ENCODE peak calls at places on chromosomes 13 and 19, in eight cellular contexts. One of them, this sample, is unnamed.
A peak's percentile ranks its signal among the peaks of the same experiment; 100 is the strongest.

GRCh38 chr13:48094404-48094780 is 512 bp downstream of the MED4 start:
- DNase-seq in CD8-positive, alpha-beta memory T cell: no peak
- DNase-seq in AG09309: no peak
- DNase-seq in stimulated activated CD8-positive, alpha-beta memory T cell treated with anti-CD3 and anti-CD28 coated beads, Interleukin-15, amount 100 ng/mL, for 24 hours: no peak
- DNase-seq in HS-5: no peak
- DNase-seq in DMS 273 treated with DMSO at 0.1 percent for 48 hours: no peak
- DNase-seq in RCC 7860: no peak
- DNase-seq in EL: peak; percentile 8
- DNase-seq in this sample: no peak

GRCh38 chr19:38653028-38653571 is 5.7 kb downstream of the ACTN4 start:
- DNase-seq in CD8-positive, alpha-beta memory T cell: no peak
- DNase-seq in AG09309: no peak
- DNase-seq in stimulated activated CD8-positive, alpha-beta memory T cell treated with anti-CD3 and anti-CD28 coated beads, Interleukin-15, amount 100 ng/mL, for 24 hours: no peak
- DNase-seq in DMS 273 treated with DMSO at 0.1 percent for 48 hours: peak; percentile 91
- DNase-seq in RCC 7860: no peak
- DNase-seq in EL: no peak
- DNase-seq in HS-5: no peak
- DNase-seq in this sample: no peak

GRCh38 chr19:11480081-11480926 is 542 bp downstream of the ELAVL3 start:
- DNase-seq in EL: no peak
- DNase-seq in DMS 273 treated with DMSO at 0.1 percent for 48 hours: no peak
- DNase-seq in stimulated activated CD8-positive, alpha-beta memory T cell treated with anti-CD3 and anti-CD28 coated beads, Interleukin-15, amount 100 ng/mL, for 24 hours: no peak
- DNase-seq in RCC 7860: no peak
- DNase-seq in HS-5: no peak
- DNase-seq in CD8-positive, alpha-beta memory T cell: no peak
- DNase-seq in AG09309: no peak
- DNase-seq in this sample: no peak

GRCh38 chr19:52725528-52725961 is 9.3 kb downstream of the ZNF611 start:
- DNase-seq in DMS 273 treated with DMSO at 0.1 percent for 48 hours: no peak
- DNase-seq in AG09309: no peak
- DNase-seq in stimulated activated CD8-positive, alpha-beta memory T cell treated with anti-CD3 and anti-CD28 coated beads, Interleukin-15, amount 100 ng/mL, for 24 hours: no peak
- DNase-seq in CD8-positive, alpha-beta memory T cell: no peak
- DNase-seq in HS-5: no peak
- DNase-seq in RCC 7860: no peak
- DNase-seq in EL: no peak
- DNase-seq in this sample: no peak

GRCh38 chr19:35559781-35560180 is 3.7 kb downstream of the ATP4A start:
- DNase-seq in stimulated activated CD8-positive, alpha-beta memory T cell treated with anti-CD3 and anti-CD28 coated beads, Interleukin-15, amount 100 ng/mL, for 24 hours: no peak
- DNase-seq in DMS 273 treated with DMSO at 0.1 percent for 48 hours: no peak
- DNase-seq in AG09309: no peak
- DNase-seq in HS-5: no peak
- DNase-seq in EL: no peak
- DNase-seq in RCC 7860: no peak
- DNase-seq in CD8-positive, alpha-beta memory T cell: no peak
- DNase-seq in this sample: no peak

GRCh38 chr19:5212101-5212500 is 128.5 kb downstream of the PTPRS start:
- DNase-seq in stimulated activated CD8-positive, alpha-beta memory T cell treated with anti-CD3 and anti-CD28 coated beads, Interleukin-15, amount 100 ng/mL, for 24 hours: no peak
- DNase-seq in AG09309: no peak
- DNase-seq in EL: no peak
- DNase-seq in RCC 7860: no peak
- DNase-seq in DMS 273 treated with DMSO at 0.1 percent for 48 hours: no peak
- DNase-seq in CD8-positive, alpha-beta memory T cell: no peak
- DNase-seq in HS-5: no peak
- DNase-seq in this sample: no peak

GRCh38 chr13:91398413-91399188 is at the start of gene GPC5:
- DNase-seq in EL: peak; percentile 55
- DNase-seq in stimulated activated CD8-positive, alpha-beta memory T cell treated with anti-CD3 and anti-CD28 coated beads, Interleukin-15, amount 100 ng/mL, for 24 hours: peak; percentile 79
- DNase-seq in AG09309: no peak
- DNase-seq in DMS 273 treated with DMSO at 0.1 percent for 48 hours: no peak
- DNase-seq in RCC 7860: peak; percentile 64
- DNase-seq in HS-5: peak; percentile 9
- DNase-seq in CD8-positive, alpha-beta memory T cell: peak; percentile 75
- DNase-seq in this sample: peak; percentile 57

GRCh38 chr19:30355586-30355985 is 16.6 kb upstream of the ZNF536 start:
- DNase-seq in HS-5: no peak
- DNase-seq in RCC 7860: no peak
- DNase-seq in CD8-positive, alpha-beta memory T cell: no peak
- DNase-seq in DMS 273 treated with DMSO at 0.1 percent for 48 hours: no peak
- DNase-seq in AG09309: no peak
- DNase-seq in stimulated activated CD8-positive, alpha-beta memory T cell treated with anti-CD3 and anti-CD28 coated beads, Interleukin-15, amount 100 ng/mL, for 24 hours: no peak
- DNase-seq in EL: no peak
- DNase-seq in this sample: no peak

This sample was measured in omental fat pad.